ENCODE peak calls at places on chromosomes 2 and 18, in five cellular contexts. M is ovary, Z is tibial nerve, E is endothelial cell of umbilical vein, F is vagina. L is an unnamed sample.

GRCh38 chr2:66675596-66675995 is 240.7 kb downstream of the MEIS1 start:
- DNase-seq in M (no peak), Z (no peak), E (no peak), F (no peak), L (no peak)

GRCh38 chr2:9146656-9147055 is 60.0 kb upstream of the ASAP2 start:
- DNase-seq in M (no peak), Z (no peak), E (no peak), F (no peak), L (no peak)

GRCh38 chr18:71485578-71485977 is 1058.6 kb downstream of the CBLN2 start:
- DNase-seq in M (no peak), Z (no peak), E (no peak), F (no peak), L (no peak)

GRCh38 chr18:41899535-41899934 is 55.5 kb upstream of the PIK3C3 start:
- DNase-seq in M (no peak), Z (no peak), E (no peak), F (no peak), L (no peak)

GRCh38 chr2:46780801-46781445 is 134.7 kb downstream of the MCFD2 start:
- DNase-seq in M (no peak), Z (no peak), E (no peak), F (no peak), L (no peak)

GRCh38 chr2:31561823-31562222 is 18.9 kb downstream of the SRD5A2 start:
- DNase-seq in M (no peak), Z (no peak), E (no peak), F (no peak), L (no peak)

GRCh38 chr2:40420478-40420877 is 31.4 kb downstream of the SLC8A1 start:
- DNase-seq in M (no peak), Z (no peak), E (no peak), F (no peak), L (no peak)

GRCh38 chr2:83459456-83459855 is 999.6 kb downstream of the SUCLG1 start:
- DNase-seq in M (no peak), Z (no peak), E (no peak), F (no peak), L (no peak)

GRCh38 chr2:240197439-240198139 is 57.1 kb upstream of the OTOS start:
- DNase-seq in M (no peak), Z (no peak), E (no peak), F (no peak), L (no peak)

GRCh38 chr18:2326999-2327398 is 244.3 kb downstream of the METTL4 start:
- DNase-seq in M (no peak), Z (no peak), E (no peak), F (no peak), L (no peak)

GRCh38 chr18:21000667-21001066 is 110.9 kb downstream of the ROCK1 start:
- DNase-seq in M (no peak), Z (no peak), E (no peak), F (no peak), L (no peak)

GRCh38 chr2:234172066-234172465 is 121.6 kb downstream of the SPP2 start:
- DNase-seq in M (no peak), Z (no peak), E (no peak), F (no peak), L (no peak)

GRCh38 chr2:238060096-238060541 is 682 bp upstream of the SCLY start:
- DNase-seq in M (no peak), Z (no peak), E (no peak), F (no peak), L (no peak)

GRCh38 chr2:147855316-147855715 is 10.5 kb downstream of the ACVR2A start:
- DNase-seq in M (no peak), Z (no peak), E (no peak), F (no peak), L (no peak)

GRCh38 chr2:80073134-80073561 is 231.4 kb downstream of the LRRTM1 start:
- DNase-seq in M (no peak), Z (no peak), E (peak), F (no peak), L (no peak)

GRCh38 chr2:222731183-222731582 is 59.7 kb downstream of the MOGAT1 start:
- DNase-seq in M (no peak), Z (no peak), E (no peak), F (no peak), L (no peak)

GRCh38 chr2:79327460-79327859 is 167.9 kb upstream of the REG3A start:
- DNase-seq in M (no peak), Z (no peak), E (no peak), F (no peak), L (no peak)

GRCh38 chr2:176270100-176270750 is 983 bp downstream of the MTX2 start:
- DNase-seq in M (no peak), Z (no peak), E (no peak), F (no peak), L (no peak)

GRCh38 chr2:7694066-7695000 is 777.1 kb downstream of the RNF144A start:
- DNase-seq in M (no peak), Z (no peak), E (no peak), F (no peak), L (no peak)

GRCh38 chr2:233441161-233442027 is 87.1 kb downstream of the DGKD start:
- DNase-seq in M (peak), Z (no peak), E (no peak), F (no peak), L (no peak)

GRCh38 chr18:49061239-49061905 is 110.6 kb upstream of the SMAD7 start:
- DNase-seq in M (no peak), Z (no peak), E (no peak), F (no peak), L (no peak)

GRCh38 chr2:99825630-99826029 is 316.8 kb downstream of the AFF3 start:
- DNase-seq in M (no peak), Z (no peak), E (no peak), F (no peak), L (no peak)

GRCh38 chr18:8215741-8216140 is 393.5 kb upstream of the RAB12 start:
- DNase-seq in M (no peak), Z (no peak), E (no peak), F (no peak), L (no peak)

GRCh38 chr2:70010222-70011111 is 49.0 kb upstream of the ASPRV1 start:
- DNase-seq in M (no peak), Z (no peak), E (no peak), F (no peak), L (no peak)

GRCh38 chr2:222054813-222055212 is 244.0 kb downstream of the PAX3 start:
- DNase-seq in M (no peak), Z (no peak), E (no peak), F (no peak), L (no peak)

GRCh38 chr2:208101716-208102631 is 22.4 kb downstream of the CRYGD start:
- DNase-seq in M (no peak), Z (no peak), E (peak), F (no peak), L (no peak)

GRCh38 chr2:215236131-215236530 is 75.7 kb upstream of the ATIC start:
- DNase-seq in M (no peak), Z (no peak), E (no peak), F (no peak), L (no peak)

GRCh38 chr18:12060182-12060870 is 33.3 kb upstream of the ANKRD62 start:
- DNase-seq in M (no peak), Z (no peak), E (no peak), F (no peak), L (no peak)

GRCh38 chr18:11167778-11168177 is 18.4 kb upstream of the PIEZO2 start:
- DNase-seq in M (no peak), Z (no peak), E (no peak), F (no peak), L (no peak)

GRCh38 chr2:56207760-56208159 is 24.0 kb downstream of the CCDC85A start:
- DNase-seq in M (no peak), Z (no peak), E (no peak), F (no peak), L (no peak)

GRCh38 chr2:113138428-113139322 is 11.3 kb downstream of the IL1RN start:
- DNase-seq in M (no peak), Z (no peak), E (peak), F (no peak), L (no peak)

GRCh38 chr18:61752973-61753372 is 139.8 kb downstream of the RNF152 start:
- DNase-seq in M (no peak), Z (no peak), E (no peak), F (no peak), L (no peak)

GRCh38 chr18:77096031-77096371 is 36.6 kb downstream of the MBP start:
- DNase-seq in M (no peak), Z (no peak), E (no peak), F (no peak), L (no peak)

DNA sequence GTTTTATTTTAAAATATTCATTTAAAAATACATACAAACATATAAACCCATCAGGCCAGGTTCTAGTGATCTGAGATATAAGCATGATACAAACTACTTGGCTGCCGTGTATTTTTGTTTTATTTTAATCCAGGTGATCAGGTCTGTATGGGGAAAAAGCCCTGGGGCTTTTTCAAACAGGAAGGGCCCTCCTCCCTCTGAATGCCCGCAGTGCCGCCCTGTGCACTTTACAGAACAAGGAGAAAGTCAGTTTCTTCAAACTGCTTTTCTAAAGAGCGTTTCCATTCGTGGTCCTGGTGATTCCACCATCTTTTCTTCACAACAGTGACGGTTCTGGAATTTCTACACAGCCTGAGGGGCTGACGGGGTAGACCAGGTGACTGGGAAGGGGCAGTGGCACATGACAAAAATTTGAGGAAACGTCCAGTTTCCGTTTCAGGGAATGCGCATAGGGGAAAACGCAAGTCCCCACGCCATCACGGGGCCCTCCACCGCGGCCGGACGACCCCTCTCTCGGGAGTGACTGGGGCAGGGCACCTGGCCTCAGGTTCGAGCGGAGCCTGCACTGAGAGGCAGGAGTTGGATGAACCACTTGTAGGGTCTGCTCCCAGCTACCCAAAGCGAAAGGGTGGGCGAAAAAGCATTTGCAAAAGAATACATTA is 1.1 kb upstream of the SPTBN1 start:
- DNase-seq in M (peak), Z (no peak), E (peak), F (no peak), L (no peak)
- H3K4me3 ChIP-seq in M (peak), Z (peak), E (peak), F (peak), L (peak)

GRCh38 chr18:713135-713490 is 683 bp upstream of the ENOSF1 start:
- DNase-seq in M (peak), Z (no peak), E (no peak), F (no peak), L (no peak)

GRCh38 chr18:712401-713134 is at the start of gene ENOSF1:
- DNase-seq in M (peak), Z (peak), E (peak), F (no peak), L (peak)

GRCh38 chr18:710418-711300 is 1.8 kb downstream of the ENOSF1 start:
- DNase-seq in M (no peak), Z (no peak), E (no peak), F (no peak), L (no peak)

GRCh38 chr18:711330-711692 is 1.1 kb downstream of the ENOSF1 start:
- DNase-seq in M (peak), Z (no peak), E (no peak), F (no peak), L (no peak)

GRCh38 chr18:711693-712400 is 583 bp downstream of the ENOSF1 start:
- DNase-seq in M (peak), Z (peak), E (peak), F (no peak), L (peak)
- TF ChIP-seq POLR2A in M (no peak), Z (no peak), E (no peak), F (no peak), L (no peak)

GRCh38 chr2:201996006-201996405 is 37.6 kb upstream of the FZD7 start:
- DNase-seq in M (no peak), Z (no peak), E (no peak), F (no peak), L (peak)
- H3K4me3 ChIP-seq in M (no peak), Z (no peak), E (no peak), F (no peak), L (peak)

DNA sequence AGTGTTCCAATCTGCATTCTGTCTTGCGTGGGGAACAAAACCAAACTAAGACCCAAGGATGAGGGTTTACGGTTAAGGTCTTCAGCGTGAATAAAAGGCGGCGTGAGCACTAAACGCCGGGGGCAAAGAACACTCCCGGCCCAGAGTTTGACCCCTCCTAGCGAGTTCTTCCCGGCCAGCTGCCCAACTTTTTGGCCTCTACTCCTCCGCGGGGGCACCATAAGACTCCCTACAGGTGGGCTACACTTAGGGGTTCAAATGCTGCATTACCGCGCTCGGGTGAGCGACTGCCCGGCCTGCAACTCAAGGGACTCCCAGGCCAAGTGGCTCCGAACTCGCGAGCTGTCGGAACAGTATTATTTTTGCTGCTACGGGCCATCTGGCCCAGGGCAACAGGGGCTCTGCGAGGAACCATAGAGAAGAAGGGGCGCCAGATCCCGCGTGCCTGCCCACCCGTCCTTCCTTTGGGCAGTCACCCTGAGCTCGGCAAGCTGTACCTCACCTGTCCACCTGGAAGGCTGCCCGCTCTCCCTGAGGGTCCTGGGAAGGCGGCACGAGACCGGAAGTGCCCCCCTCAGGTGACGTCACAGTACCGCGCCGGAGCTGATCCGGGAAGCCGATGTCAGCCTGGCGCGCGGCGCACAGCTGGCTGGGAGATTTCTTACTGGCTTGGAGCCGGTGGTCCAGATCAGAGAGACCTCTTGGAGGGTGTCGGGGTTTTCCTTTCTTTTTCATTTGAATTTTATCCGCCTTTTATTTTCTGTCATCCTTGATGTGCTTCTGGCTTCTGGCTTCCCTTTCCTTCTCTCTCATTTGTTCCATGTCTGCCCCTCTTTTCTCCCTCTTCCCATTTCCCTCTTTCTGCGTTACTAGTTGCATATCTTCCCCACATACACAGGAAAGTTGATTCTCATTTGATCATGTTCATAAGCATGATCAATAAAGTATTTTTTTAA is at the start of gene LDAH:
- DNase-seq in M (peak), Z (peak), E (peak), F (no peak), L (peak)
- TF ChIP-seq POLR2A in M (peak), Z (peak), E (peak), F (no peak), L (no peak)

DNA sequence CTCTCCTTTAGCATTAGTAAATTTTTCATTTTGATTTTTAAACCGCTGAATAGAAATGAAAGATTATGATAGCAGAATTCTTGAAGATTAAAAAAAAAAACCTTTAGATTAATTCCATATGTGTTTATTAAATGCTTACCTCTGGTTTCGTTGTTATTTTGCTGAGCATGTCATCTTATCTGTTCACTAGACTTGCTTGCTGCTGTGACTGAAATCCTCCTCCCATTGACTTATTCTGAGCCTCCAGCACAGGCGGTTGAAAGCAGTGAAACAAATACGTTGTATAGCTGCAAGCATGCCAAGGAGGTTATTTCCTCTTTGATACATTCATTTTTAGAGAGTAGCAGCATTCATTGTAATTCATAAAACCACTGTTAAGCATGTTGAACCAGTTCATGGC is at the start of gene HTR2B:
- DNase-seq in M (no peak), Z (no peak), E (peak), F (no peak), L (no peak)
- H3K4me3 ChIP-seq in M (peak), Z (peak), E (no peak), F (no peak), L (no peak)

GRCh38 chr2:225748606-225749005 is 349.1 kb downstream of the NYAP2 start:
- DNase-seq in M (no peak), Z (no peak), E (no peak), F (no peak), L (no peak)
- TF ChIP-seq POLR2A in M (no peak), Z (no peak), E (no peak), F (no peak), L (no peak)

DNA sequence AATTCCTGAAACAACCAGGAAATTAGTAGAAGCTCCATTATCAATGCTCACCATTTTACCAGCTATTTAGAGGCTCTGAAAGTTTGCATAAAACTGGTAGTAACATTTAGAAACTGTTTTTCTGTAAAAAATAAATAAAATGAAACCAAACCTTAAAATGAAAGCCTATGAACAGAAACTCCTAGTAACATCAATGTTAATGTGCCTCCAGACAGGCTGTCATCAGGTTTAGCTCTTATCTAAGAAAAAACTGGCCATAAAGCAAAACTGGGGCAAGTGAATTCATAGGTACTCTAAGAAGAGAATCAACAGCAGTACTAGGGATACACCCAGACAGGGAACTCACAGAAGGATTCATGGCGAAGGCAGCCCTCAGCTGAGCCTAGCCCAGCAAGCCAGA is 8.0 kb downstream of the E2F6 start:
- DNase-seq in M (no peak), Z (no peak), E (no peak), F (no peak), L (no peak)
- H3K4me3 ChIP-seq in M (no peak), Z (no peak), E (no peak), F (no peak), L (no peak)

GRCh38 chr18:5294113-5294617 is 1.4 kb downstream of the ZBTB14 start:
- DNase-seq in M (no peak), Z (peak), E (peak), F (no peak), L (peak)

GRCh38 chr18:5296706-5297320 is 1.3 kb upstream of the ZBTB14 start:
- DNase-seq in M (peak), Z (peak), E (peak), F (no peak), L (peak)

GRCh38 chr18:5295231-5295920 is at the start of gene ZBTB14:
- DNase-seq in M (peak), Z (peak), E (no peak), F (no peak), L (peak)

GRCh38 chr18:5295981-5296705 is 617 bp upstream of the ZBTB14 start:
- DNase-seq in M (peak), Z (peak), E (peak), F (no peak), L (peak)

DNA sequence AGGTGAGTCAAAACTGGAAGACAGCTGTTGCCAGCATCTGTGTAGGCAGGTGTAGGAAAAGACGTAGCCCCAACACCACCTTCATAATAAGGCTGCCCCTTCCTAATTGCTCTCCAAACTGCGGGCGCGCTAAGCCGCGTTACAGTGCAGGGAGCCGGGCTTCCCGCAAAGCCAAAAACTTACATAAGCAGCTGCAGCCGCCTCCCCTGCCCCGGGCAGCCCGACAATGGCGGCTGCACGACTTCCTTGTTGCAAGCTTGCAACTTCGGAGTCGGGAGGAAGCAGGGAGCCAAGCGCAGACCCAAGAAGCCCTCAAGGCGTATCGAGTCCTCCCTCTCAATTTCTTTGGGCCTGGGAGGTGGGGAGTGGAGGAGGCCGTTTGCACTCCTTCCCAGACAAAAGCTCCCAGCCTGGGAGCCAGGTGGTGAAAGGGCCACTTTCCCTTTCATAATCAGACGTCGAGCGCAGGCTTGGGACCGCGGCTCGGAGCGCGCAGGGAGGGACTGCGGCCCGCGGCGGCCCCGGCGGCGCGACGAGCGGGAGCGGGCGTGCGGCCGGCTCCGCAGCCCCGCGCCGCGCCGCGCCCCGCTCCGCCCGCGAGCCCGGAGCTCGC is 802 bp downstream of the ZBTB14 start:
- DNase-seq in M (peak), Z (no peak), E (peak), F (no peak), L (no peak)
- TF ChIP-seq POLR2A in M (no peak), Z (no peak), E (no peak), F (no peak), L (no peak)

L was measured in breast epithelium.